ENCODE peak calls at places on chromosomes 6 and 20, in five cellular contexts. Z is HepG2, P is transverse colon, V is H1, L is GM12878. J is an unnamed sample.

GRCh38 chr6:137001287-137001976 is 43.3 kb downstream of the IL20RA start:
- DNase-seq in Z (peak; percentile 85), L (no peak), V (no peak), P (no peak), J (no peak)

GRCh38 chr6:108946695-108947094 is 98.5 kb downstream of the ARMC2 start:
- DNase-seq in L (no peak), Z (no peak), P (no peak), V (no peak), J (no peak)

GRCh38 chr20:44621939-44622338 is 29.6 kb downstream of the ADA start:
- DNase-seq in V (no peak), Z (no peak), P (no peak), L (no peak), J (no peak)

GRCh38 chr6:3039384-3039783 is 28.9 kb upstream of the RIPK1 start:
- DNase-seq in Z (no peak), P (no peak), V (no peak), L (no peak), J (no peak)

GRCh38 chr6:42345696-42346416 is 105.9 kb downstream of the TRERF1 start:
- DNase-seq in V (no peak), Z (no peak), P (no peak), L (no peak), J (no peak)

GRCh38 chr6:39218868-39219567 is 10.3 kb downstream of the KCNK5 start:
- DNase-seq in L (no peak), V (no peak), Z (no peak), P (no peak), J (no peak)

GRCh38 chr20:49624317-49624716 is 56.4 kb upstream of the PTGIS start:
- DNase-seq in Z (no peak), L (no peak), P (no peak), V (no peak), J (no peak)

GRCh38 chr6:38554700-38555413 is 84.9 kb downstream of the BTBD9 start:
- DNase-seq in Z (no peak), V (no peak), L (no peak), P (no peak), J (no peak)

GRCh38 chr6:112289039-112289566 is 34.7 kb upstream of the LAMA4 start:
- DNase-seq in L (no peak), V (no peak), P (peak; percentile 25), Z (no peak), J (no peak)

GRCh38 chr20:10218536-10219451 is at the start of gene SNAP25:
- DNase-seq in Z (no peak), L (no peak), V (no peak), P (peak; percentile 22), J (peak; percentile 41)
- TF ChIP-seq EP300 in Z (no peak), L (no peak), V (peak; percentile 59), P (no peak), J (no peak)

GRCh38 chr6:147203311-147204059 is 732 bp upstream of the STXBP5 start:
- DNase-seq in L (peak; percentile 9), V (no peak), Z (peak; percentile 49), P (peak; percentile 81), J (peak; percentile 80)
- TF ChIP-seq POLR2AphosphoS5 in L (no peak), V (peak; percentile 39), Z (peak; percentile 36), P (peak; percentile 78), J (peak; percentile 87)

GRCh38 chr20:41365785-41366545 is 653 bp downstream of the EMILIN3 start:
- DNase-seq in Z (no peak), L (no peak), V (no peak), P (no peak), J (no peak)

GRCh38 chr20:41364967-41365765 is 1.5 kb downstream of the EMILIN3 start:
- DNase-seq in V (no peak), P (no peak), L (no peak), Z (no peak), J (no peak)

GRCh38 chr20:41367956-41368355 is 1.3 kb upstream of the EMILIN3 start:
- DNase-seq in P (no peak), L (no peak), Z (no peak), V (no peak), J (no peak)

GRCh38 chr20:41367393-41367695 is 726 bp upstream of the EMILIN3 start:
- DNase-seq in Z (no peak), L (no peak), V (no peak), P (no peak), J (no peak)

DNA sequence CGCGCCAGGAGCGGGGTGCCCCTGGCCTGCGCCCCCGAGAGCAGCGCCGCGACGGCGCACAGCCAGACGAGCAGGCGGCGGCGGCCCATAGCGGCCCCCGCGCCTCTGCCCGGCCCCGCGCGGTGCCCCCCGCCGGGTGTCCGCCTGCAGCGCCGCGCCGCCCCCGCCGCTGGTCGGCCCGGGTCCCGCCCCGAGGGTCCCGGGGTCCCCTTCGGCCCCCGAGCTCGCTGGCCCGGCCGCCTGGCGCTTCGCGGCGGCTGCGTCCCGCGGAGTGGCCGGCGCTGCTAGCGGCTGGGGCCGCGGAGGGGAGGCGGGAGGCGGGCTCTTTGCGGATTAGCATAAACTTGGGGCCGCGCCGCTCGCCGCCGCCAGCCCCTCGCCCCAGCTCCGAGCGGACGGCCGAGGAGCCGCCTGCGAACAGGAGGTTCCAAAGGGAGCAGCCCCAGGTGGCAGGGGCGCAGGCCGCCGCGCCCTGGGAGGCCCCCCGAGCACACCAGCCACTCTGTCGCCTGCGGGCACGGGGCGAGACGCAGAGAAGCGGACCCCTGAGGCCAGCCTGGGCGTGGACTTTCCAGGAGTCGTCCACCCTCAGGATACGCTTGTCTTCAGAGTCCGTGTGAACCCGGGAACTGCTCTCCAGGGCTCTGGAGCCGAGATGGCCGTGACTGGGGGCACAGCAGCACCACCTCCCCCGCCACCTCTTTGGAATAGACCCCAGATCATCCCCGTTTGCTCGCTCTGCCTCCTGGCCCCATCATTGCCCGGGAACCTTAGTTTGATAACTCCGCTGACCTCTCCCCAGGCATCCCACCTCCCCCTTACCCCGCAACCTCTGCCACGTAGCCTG is at the start of gene EMILIN3:
- DNase-seq in P (no peak), Z (no peak), L (no peak), V (no peak), J (no peak)
- H3K4me3 ChIP-seq in P (peak within 1 kb of the TSS; percentile 23), Z (peak within 1 kb of the TSS; percentile 39), L (no peak within 1 kb of the TSS), V (peak within 1 kb of the TSS; percentile 72), J (peak within 1 kb of the TSS; percentile 45)

GRCh38 chr20:13799974-13800373 is 15.1 kb downstream of the NDUFAF5 start:
- DNase-seq in Z (no peak), L (no peak), P (no peak), V (no peak), J (no peak)

GRCh38 chr20:13799040-13799439 is 14.2 kb downstream of the NDUFAF5 start:
- DNase-seq in Z (no peak), V (no peak), L (no peak), P (no peak), J (no peak)

GRCh38 chr20:13800728-13801134 is 15.9 kb downstream of the NDUFAF5 start:
- DNase-seq in P (peak; percentile 66), L (no peak), Z (peak; percentile 89), V (no peak), J (peak; percentile 88)
- TF ChIP-seq EP300 in P (no peak), L (no peak), Z (peak; percentile 18), V (no peak), J (no peak)

DNA sequence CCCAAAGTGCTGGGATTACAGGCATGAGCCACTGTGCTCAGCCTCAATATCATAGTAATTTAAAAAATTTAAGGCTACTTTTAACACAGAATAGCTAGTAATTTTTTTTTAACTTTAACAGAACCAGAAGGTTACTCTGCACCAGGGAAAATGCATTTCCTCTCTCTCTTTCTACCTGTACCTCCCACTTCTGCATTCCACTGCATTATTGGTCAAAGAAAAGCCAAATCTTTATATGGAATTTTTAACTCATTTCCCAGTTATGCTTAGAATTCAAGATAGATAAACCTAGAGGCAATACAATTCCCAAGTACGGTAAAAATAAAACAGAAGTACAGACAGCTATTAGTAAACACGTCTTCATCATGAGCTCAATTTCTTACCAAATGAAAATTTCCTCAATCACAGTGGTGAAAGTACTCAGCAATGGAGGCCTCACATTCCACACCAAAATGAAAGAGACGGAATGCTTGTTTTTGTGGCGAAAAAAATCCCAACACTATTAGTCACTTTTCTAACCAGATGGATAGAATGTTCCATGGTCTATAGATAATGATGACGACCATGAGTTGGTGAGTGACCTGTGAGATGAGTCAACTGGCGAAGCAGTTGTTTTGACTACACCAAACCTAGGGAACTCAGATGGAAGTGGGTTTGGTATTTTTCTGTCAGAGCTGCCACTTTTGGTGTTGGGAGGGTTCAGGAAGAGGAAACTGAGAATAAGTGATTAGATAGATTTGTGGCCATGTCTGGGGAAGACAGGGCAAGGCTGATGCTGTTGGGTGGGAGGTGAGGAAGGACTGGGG is 104.7 kb upstream of the SGK1 start:
- DNase-seq in L (no peak), V (no peak), P (no peak), Z (peak; percentile 20), J (no peak)
- TF ChIP-seq POLR2AphosphoS5 in L (no peak), V (no peak), P (no peak), Z (no peak), J (no peak)

GRCh38 chr6:46771556-46771955 is 21.6 kb upstream of the MEP1A start:
- DNase-seq in V (no peak), Z (no peak), L (no peak), P (no peak), J (no peak)
- H3K4me3 ChIP-seq in V (no peak overlapping the region), Z (no peak overlapping the region), L (no peak overlapping the region), P (no peak overlapping the region), J (no peak overlapping the region)

DNA sequence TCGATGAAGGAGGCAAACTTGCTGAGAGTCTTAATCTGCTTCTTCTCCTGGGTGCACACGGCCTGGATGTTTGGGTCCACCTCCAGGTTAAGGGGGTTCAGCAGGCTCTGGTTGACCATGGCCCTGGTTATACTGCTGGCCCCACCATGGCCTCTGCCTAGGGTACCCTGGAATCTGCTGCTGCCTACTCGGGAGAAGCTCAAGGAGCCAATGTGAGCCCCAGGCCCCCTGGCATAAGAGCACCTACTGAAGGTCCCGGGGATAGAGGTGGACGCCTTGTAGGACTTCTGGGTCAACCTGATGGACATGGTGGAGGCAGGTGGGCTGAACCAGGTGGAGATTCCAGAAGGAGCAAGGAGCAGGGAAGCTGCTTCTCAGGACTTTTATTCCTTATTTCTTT is 17.9 kb upstream of the FKBP1C start:
- DNase-seq in Z (no peak), L (no peak), P (no peak), V (no peak), J (no peak)
- TF ChIP-seq EP300 in Z (no peak), L (no peak), P (no peak), V (no peak), J (no peak)

DNA sequence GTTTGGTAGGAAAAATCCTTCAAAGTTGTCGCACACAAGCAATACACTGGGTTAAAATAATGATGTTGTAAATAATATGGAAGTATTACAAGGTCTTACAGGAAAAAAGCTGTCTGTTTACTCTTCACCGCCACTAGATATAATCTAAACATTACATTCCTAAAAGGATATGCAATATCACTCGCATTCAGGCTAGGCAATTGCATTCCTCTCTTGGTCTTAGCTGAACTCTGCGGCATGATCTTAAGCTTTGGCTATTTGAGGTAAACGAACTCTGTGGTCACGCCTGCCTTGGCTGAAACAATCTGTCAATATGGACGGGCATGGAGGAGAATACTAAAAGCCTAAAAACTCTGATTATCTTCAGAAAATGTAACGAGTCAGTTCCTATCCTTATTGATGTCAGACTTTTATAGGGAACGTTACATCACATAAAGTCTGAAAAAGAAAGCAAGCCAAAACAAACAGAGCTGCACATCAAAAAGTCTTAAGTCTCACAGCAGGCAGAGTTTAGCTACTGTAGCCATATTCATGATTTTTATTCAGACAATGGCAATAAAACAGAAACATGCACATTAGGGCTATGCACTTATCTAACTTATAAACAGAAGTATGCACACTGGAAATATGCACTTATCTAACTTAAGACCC is 30.8 kb upstream of the FILIP1 start:
- DNase-seq in V (no peak), L (no peak), P (no peak), Z (peak; percentile 95), J (no peak)
- TF ChIP-seq POLR2AphosphoS5 in V (no peak), L (no peak), P (no peak), Z (no peak), J (no peak)

J was measured in stomach.